ENCODE peak calls at places on chromosomes 12 and 14, in five cellular contexts. One of them, this sample, is unnamed.

GRCh38 chr12:92290016-92290685 is 144.5 kb upstream of the BTG1 start:
- DNase-seq in HT1080: peak; percentile 81
- DNase-seq in pancreas: no peak
- DNase-seq in central memory CD4-positive, alpha-beta T cell: no peak
- DNase-seq in NCI-H187: no peak
- DNase-seq in this sample: peak; percentile 10

GRCh38 chr12:38664661-38665269 is 240.6 kb downstream of the CPNE8 start:
- DNase-seq in HT1080: peak; percentile 26
- DNase-seq in central memory CD4-positive, alpha-beta T cell: no peak
- DNase-seq in pancreas: no peak
- DNase-seq in NCI-H187: no peak
- DNase-seq in this sample: peak; percentile 19

GRCh38 chr12:48924617-48925217 is 575 bp downstream of the FKBP11 start:
- DNase-seq in central memory CD4-positive, alpha-beta T cell: peak; percentile 77
- DNase-seq in HT1080: peak; percentile 43
- DNase-seq in NCI-H187: peak; percentile 11
- DNase-seq in pancreas: peak; percentile 67
- DNase-seq in this sample: no peak

GRCh38 chr14:95507174-95507573 is 9.3 kb downstream of the SYNE3 start:
- DNase-seq in central memory CD4-positive, alpha-beta T cell: no peak
- DNase-seq in HT1080: peak; percentile 98
- DNase-seq in NCI-H187: no peak
- DNase-seq in pancreas: no peak
- DNase-seq in this sample: peak; percentile 76

GRCh38 chr14:99574099-99574880 is 29.7 kb downstream of the CCDC85C start:
- DNase-seq in HT1080: peak; percentile 44
- DNase-seq in NCI-H187: no peak
- DNase-seq in pancreas: peak; percentile 83
- DNase-seq in central memory CD4-positive, alpha-beta T cell: no peak
- DNase-seq in this sample: peak; percentile 83

GRCh38 chr12:102067574-102068258 is 5.9 kb upstream of the WASHC3 start:
- DNase-seq in NCI-H187: no peak
- DNase-seq in central memory CD4-positive, alpha-beta T cell: no peak
- DNase-seq in HT1080: peak; percentile 3
- DNase-seq in pancreas: no peak
- DNase-seq in this sample: no peak

GRCh38 chr14:72673179-72673578 is 220.7 kb downstream of the DPF3 start:
- DNase-seq in HT1080: no peak
- DNase-seq in pancreas: no peak
- DNase-seq in central memory CD4-positive, alpha-beta T cell: no peak
- DNase-seq in NCI-H187: no peak
- DNase-seq in this sample: no peak

GRCh38 chr12:110165540-110166159 is 41.5 kb downstream of the IFT81 start:
- DNase-seq in pancreas: no peak
- DNase-seq in central memory CD4-positive, alpha-beta T cell: no peak
- DNase-seq in HT1080: no peak
- DNase-seq in NCI-H187: no peak
- DNase-seq in this sample: no peak

GRCh38 chr14:43803076-43803689 is 703.9 kb downstream of the FSCB start:
- DNase-seq in HT1080: peak; percentile 11
- DNase-seq in central memory CD4-positive, alpha-beta T cell: no peak
- DNase-seq in pancreas: peak; percentile 8
- DNase-seq in NCI-H187: no peak
- DNase-seq in this sample: no peak

GRCh38 chr14:23153891-23154796 is 29.3 kb downstream of the SLC7A8 start:
- DNase-seq in HT1080: no peak
- DNase-seq in pancreas: peak; percentile 93
- DNase-seq in central memory CD4-positive, alpha-beta T cell: no peak
- DNase-seq in NCI-H187: no peak
- DNase-seq in this sample: no peak

GRCh38 chr12:122888232-122888752 is 7.6 kb downstream of the VPS37B start:
- DNase-seq in NCI-H187: peak; percentile 36
- DNase-seq in central memory CD4-positive, alpha-beta T cell: peak; percentile 85
- DNase-seq in pancreas: peak; percentile 84
- DNase-seq in HT1080: peak; percentile 83
- DNase-seq in this sample: peak; percentile 73

GRCh38 chr12:108235231-108235959 is 103.7 kb downstream of the CMKLR1 start:
- DNase-seq in HT1080: no peak
- DNase-seq in NCI-H187: no peak
- DNase-seq in central memory CD4-positive, alpha-beta T cell: no peak
- DNase-seq in pancreas: no peak
- DNase-seq in this sample: no peak

GRCh38 chr14:22039938-22040780 is 366.5 kb upstream of the OR4E1 start:
- DNase-seq in pancreas: no peak
- DNase-seq in central memory CD4-positive, alpha-beta T cell: peak; percentile 37
- DNase-seq in NCI-H187: no peak
- DNase-seq in HT1080: peak; percentile 42
- DNase-seq in this sample: no peak

GRCh38 chr14:30291216-30291615 is 267.7 kb upstream of the G2E3 start:
- DNase-seq in HT1080: peak; percentile 74
- DNase-seq in NCI-H187: no peak
- DNase-seq in pancreas: no peak
- DNase-seq in central memory CD4-positive, alpha-beta T cell: no peak
- DNase-seq in this sample: peak; percentile 11

GRCh38 chr14:68508581-68508980 is 284.3 kb downstream of the ZFP36L1 start:
- DNase-seq in NCI-H187: no peak
- DNase-seq in HT1080: no peak
- DNase-seq in central memory CD4-positive, alpha-beta T cell: no peak
- DNase-seq in pancreas: no peak
- DNase-seq in this sample: no peak

GRCh38 chr14:91872517-91873470 is 5.5 kb upstream of the TC2N start:
- DNase-seq in NCI-H187: no peak
- DNase-seq in pancreas: peak; percentile 90
- DNase-seq in HT1080: peak; percentile 37
- DNase-seq in central memory CD4-positive, alpha-beta T cell: peak; percentile 77
- DNase-seq in this sample: no peak

GRCh38 chr12:15682826-15683225 is 106.4 kb downstream of the EPS8 start:
- DNase-seq in pancreas: no peak
- DNase-seq in HT1080: peak; percentile 21
- DNase-seq in central memory CD4-positive, alpha-beta T cell: no peak
- DNase-seq in NCI-H187: no peak
- DNase-seq in this sample: peak; percentile 33

GRCh38 chr12:92218394-92219077 is 72.9 kb upstream of the BTG1 start:
- DNase-seq in NCI-H187: no peak
- DNase-seq in central memory CD4-positive, alpha-beta T cell: no peak
- DNase-seq in HT1080: no peak
- DNase-seq in pancreas: no peak
- DNase-seq in this sample: no peak

GRCh38 chr12:56716458-56716857 is 8.6 kb downstream of the NACA start:
- DNase-seq in pancreas: no peak
- DNase-seq in central memory CD4-positive, alpha-beta T cell: no peak
- DNase-seq in NCI-H187: no peak
- DNase-seq in HT1080: no peak
- DNase-seq in this sample: no peak

GRCh38 chr12:132444957-132445883 is 44.7 kb upstream of the FBRSL1 start:
- DNase-seq in NCI-H187: no peak
- DNase-seq in pancreas: peak; percentile 29
- DNase-seq in HT1080: no peak
- DNase-seq in central memory CD4-positive, alpha-beta T cell: peak; percentile 79
- DNase-seq in this sample: no peak

GRCh38 chr14:91257328-91258020 is 13.0 kb upstream of the GPR68 start:
- DNase-seq in pancreas: no peak
- DNase-seq in HT1080: no peak
- DNase-seq in central memory CD4-positive, alpha-beta T cell: no peak
- DNase-seq in NCI-H187: no peak
- DNase-seq in this sample: no peak

GRCh38 chr12:64678248-64678647 is 68.0 kb downstream of the RASSF3 start:
- DNase-seq in pancreas: no peak
- DNase-seq in HT1080: no peak
- DNase-seq in NCI-H187: no peak
- DNase-seq in central memory CD4-positive, alpha-beta T cell: no peak
- DNase-seq in this sample: no peak

GRCh38 chr12:53474819-53475218 is 22.9 kb downstream of the PCBP2 start:
- DNase-seq in pancreas: no peak
- DNase-seq in NCI-H187: no peak
- DNase-seq in HT1080: no peak
- DNase-seq in central memory CD4-positive, alpha-beta T cell: no peak
- DNase-seq in this sample: no peak

GRCh38 chr14:69712217-69712565 is 54.8 kb upstream of the SRSF5 start:
- DNase-seq in NCI-H187: no peak
- DNase-seq in HT1080: no peak
- DNase-seq in pancreas: no peak
- DNase-seq in central memory CD4-positive, alpha-beta T cell: no peak
- DNase-seq in this sample: no peak

GRCh38 chr12:52084491-52085231 is 5.2 kb downstream of the SMIM41 start:
- DNase-seq in pancreas: no peak
- DNase-seq in NCI-H187: no peak
- DNase-seq in central memory CD4-positive, alpha-beta T cell: no peak
- DNase-seq in HT1080: no peak
- DNase-seq in this sample: no peak